ENCODE peak calls at places on chromosomes 6 and 20, in five cellular contexts. One of them, this sample, is unnamed. For H3K36me3, the result is how much of the 10 kb centered on the place peaks cover.

GRCh38 chr6:105994522-105995402 is 91.4 kb upstream of the PRDM1 start:
- DNase-seq in kidney: peak
- DNase-seq in ovary: peak
- DNase-seq in esophagus squamous epithelium: no peak
- DNase-seq in transverse colon: peak
- DNase-seq in this sample: peak

GRCh38 chr6:41596807-41597206 is 41.5 kb upstream of the MDFI start:
- DNase-seq in kidney: peak
- DNase-seq in ovary: no peak
- DNase-seq in esophagus squamous epithelium: no peak
- DNase-seq in transverse colon: no peak
- DNase-seq in this sample: no peak

GRCh38 chr20:56440346-56441007 is 27.9 kb upstream of the RTF2 start:
- DNase-seq in kidney: no peak
- DNase-seq in ovary: no peak
- DNase-seq in esophagus squamous epithelium: no peak
- DNase-seq in transverse colon: peak
- DNase-seq in this sample: no peak

GRCh38 chr6:9710574-9710973 is 704.3 kb downstream of the TFAP2A start:
- DNase-seq in kidney: no peak
- DNase-seq in ovary: no peak
- DNase-seq in esophagus squamous epithelium: no peak
- DNase-seq in transverse colon: no peak
- DNase-seq in this sample: no peak

GRCh38 chr20:48006036-48006833 is 221.0 kb upstream of the SULF2 start:
- DNase-seq in kidney: no peak
- DNase-seq in ovary: no peak
- DNase-seq in esophagus squamous epithelium: no peak
- DNase-seq in transverse colon: no peak
- DNase-seq in this sample: no peak

GRCh38 chr20:52494244-52494643 is 302.7 kb upstream of the ZFP64 start:
- DNase-seq in kidney: no peak
- DNase-seq in ovary: no peak
- DNase-seq in esophagus squamous epithelium: no peak
- DNase-seq in transverse colon: no peak
- DNase-seq in this sample: no peak

GRCh38 chr6:138275976-138276375 is 57.7 kb upstream of the PBOV1 start:
- DNase-seq in kidney: no peak
- DNase-seq in ovary: no peak
- DNase-seq in esophagus squamous epithelium: no peak
- DNase-seq in transverse colon: no peak
- DNase-seq in this sample: no peak

GRCh38 chr6:90537723-90538407 is 49.0 kb downstream of the MAP3K7 start:
- DNase-seq in kidney: no peak
- DNase-seq in ovary: no peak
- DNase-seq in esophagus squamous epithelium: no peak
- DNase-seq in transverse colon: no peak
- DNase-seq in this sample: no peak

GRCh38 chr6:35562060-35562459 is 49.4 kb upstream of the TULP1 start:
- DNase-seq in kidney: no peak
- DNase-seq in ovary: no peak
- DNase-seq in esophagus squamous epithelium: no peak
- DNase-seq in transverse colon: no peak
- DNase-seq in this sample: peak

GRCh38 chr20:57417830-57418780 is 26.9 kb downstream of the RBM38 start:
- DNase-seq in kidney: no peak
- DNase-seq in ovary: no peak
- DNase-seq in esophagus squamous epithelium: no peak
- DNase-seq in transverse colon: no peak
- DNase-seq in this sample: no peak

GRCh38 chr6:27332692-27333641 is 20.9 kb upstream of the POM121L2 start:
- DNase-seq in kidney: no peak
- DNase-seq in ovary: peak
- DNase-seq in esophagus squamous epithelium: no peak
- DNase-seq in transverse colon: no peak
- DNase-seq in this sample: no peak

GRCh38 chr6:139990865-139991264 is 616.4 kb upstream of the CITED2 start:
- DNase-seq in kidney: no peak
- DNase-seq in ovary: no peak
- DNase-seq in esophagus squamous epithelium: no peak
- DNase-seq in transverse colon: no peak
- DNase-seq in this sample: no peak

GRCh38 chr20:3045042-3045815 is 623 bp upstream of the MRPS26 start:
- DNase-seq in kidney: no peak
- DNase-seq in ovary: no peak
- DNase-seq in esophagus squamous epithelium: peak
- DNase-seq in transverse colon: peak
- DNase-seq in this sample: no peak

GRCh38 chr6:55578537-55579363 is at the start of gene HMGCLL1:
- DNase-seq in kidney: peak
- DNase-seq in ovary: no peak
- DNase-seq in esophagus squamous epithelium: no peak
- DNase-seq in transverse colon: peak
- DNase-seq in this sample: peak

GRCh38 chr6:35089935-35090505 is 51.1 kb downstream of the TCP11 start:
- DNase-seq in kidney: no peak
- DNase-seq in ovary: no peak
- DNase-seq in esophagus squamous epithelium: no peak
- DNase-seq in transverse colon: no peak
- DNase-seq in this sample: no peak

GRCh38 chr6:75222261-75222660 is 16.4 kb upstream of the COL12A1 start:
- DNase-seq in kidney: no peak
- DNase-seq in ovary: no peak
- DNase-seq in esophagus squamous epithelium: no peak
- DNase-seq in transverse colon: no peak
- DNase-seq in this sample: no peak

GRCh38 chr20:52410182-52410647 is 218.6 kb upstream of the ZFP64 start:
- DNase-seq in kidney: no peak
- DNase-seq in ovary: no peak
- DNase-seq in esophagus squamous epithelium: no peak
- DNase-seq in transverse colon: no peak
- DNase-seq in this sample: no peak

GRCh38 chr20:14838663-14839650 is 501.5 kb upstream of the FLRT3 start:
- DNase-seq in kidney: no peak
- DNase-seq in ovary: no peak
- DNase-seq in esophagus squamous epithelium: no peak
- DNase-seq in transverse colon: no peak
- DNase-seq in this sample: no peak

GRCh38 chr6:28558629-28559028 is 32.9 kb downstream of the GPX5 start:
- DNase-seq in kidney: no peak
- DNase-seq in ovary: no peak
- DNase-seq in esophagus squamous epithelium: no peak
- DNase-seq in transverse colon: no peak
- DNase-seq in this sample: no peak

GRCh38 chr20:51359947-51360346 is 182.6 kb downstream of the NFATC2 start:
- DNase-seq in kidney: no peak
- DNase-seq in ovary: no peak
- DNase-seq in esophagus squamous epithelium: no peak
- DNase-seq in transverse colon: no peak
- DNase-seq in this sample: no peak

GRCh38 chr6:153215242-153215641 is 84.2 kb upstream of the RGS17 start:
- DNase-seq in kidney: no peak
- DNase-seq in ovary: no peak
- DNase-seq in esophagus squamous epithelium: no peak
- DNase-seq in transverse colon: no peak
- DNase-seq in this sample: no peak

GRCh38 chr6:166436195-166437139 is 53.7 kb upstream of the MPC1 start:
- DNase-seq in kidney: no peak
- DNase-seq in ovary: no peak
- DNase-seq in esophagus squamous epithelium: no peak
- DNase-seq in transverse colon: no peak
- DNase-seq in this sample: no peak

GRCh38 chr6:68760941-68761676 is 126.0 kb downstream of the ADGRB3 start:
- DNase-seq in kidney: no peak
- DNase-seq in ovary: no peak
- DNase-seq in esophagus squamous epithelium: no peak
- DNase-seq in transverse colon: no peak
- DNase-seq in this sample: no peak

GRCh38 chr20:20939006-20939405 is 167.2 kb downstream of the LINC00237 start:
- DNase-seq in kidney: no peak
- DNase-seq in ovary: no peak
- DNase-seq in esophagus squamous epithelium: no peak
- DNase-seq in transverse colon: no peak
- DNase-seq in this sample: no peak

GRCh38 chr20:40442181-40442963 is 246.7 kb downstream of the MAFB start:
- DNase-seq in kidney: no peak
- DNase-seq in ovary: no peak
- DNase-seq in esophagus squamous epithelium: no peak
- DNase-seq in transverse colon: no peak
- DNase-seq in this sample: no peak

GRCh38 chr6:42428326-42429041 is 23.2 kb downstream of the TRERF1 start:
- DNase-seq in kidney: peak
- DNase-seq in ovary: no peak
- DNase-seq in esophagus squamous epithelium: no peak
- DNase-seq in transverse colon: no peak
- DNase-seq in this sample: peak

GRCh38 chr6:73418081-73418741 is 23.6 kb downstream of the DDX43 start:
- DNase-seq in kidney: no peak
- DNase-seq in ovary: no peak
- DNase-seq in esophagus squamous epithelium: no peak
- DNase-seq in transverse colon: no peak
- DNase-seq in this sample: no peak

GRCh38 chr6:81718126-81718525 is 34.4 kb downstream of the TENT5A start:
- DNase-seq in kidney: no peak
- DNase-seq in ovary: no peak
- DNase-seq in esophagus squamous epithelium: no peak
- DNase-seq in transverse colon: no peak
- DNase-seq in this sample: no peak

GRCh38 chr20:62761058-62761758 is 35.1 kb upstream of the MRGBP start:
- DNase-seq in kidney: peak
- DNase-seq in ovary: no peak
- DNase-seq in esophagus squamous epithelium: no peak
- DNase-seq in transverse colon: no peak
- DNase-seq in this sample: peak

GRCh38 chr6:100393493-100393892 is 71.2 kb downstream of the SIM1 start:
- DNase-seq in kidney: no peak
- DNase-seq in ovary: no peak
- DNase-seq in esophagus squamous epithelium: no peak
- DNase-seq in transverse colon: no peak
- DNase-seq in this sample: no peak

GRCh38 chr6:41367700-41368099 is 32.3 kb downstream of the NCR2 start:
- DNase-seq in kidney: no peak
- DNase-seq in ovary: peak
- DNase-seq in esophagus squamous epithelium: no peak
- DNase-seq in transverse colon: peak
- DNase-seq in this sample: peak

GRCh38 chr6:128493877-128494276 is 26.5 kb downstream of the PTPRK start:
- DNase-seq in kidney: no peak
- DNase-seq in ovary: no peak
- DNase-seq in esophagus squamous epithelium: no peak
- DNase-seq in transverse colon: no peak
- DNase-seq in this sample: no peak

GRCh38 chr20:58888521-58889333 is 36.2 kb downstream of the GNAS start:
- DNase-seq in kidney: peak
- DNase-seq in ovary: peak
- DNase-seq in esophagus squamous epithelium: peak
- DNase-seq in transverse colon: peak
- DNase-seq in this sample: peak

GRCh38 chr6:43544461-43544860 is 27.6 kb downstream of the POLR1C start:
- DNase-seq in kidney: no peak
- DNase-seq in ovary: no peak
- DNase-seq in esophagus squamous epithelium: no peak
- DNase-seq in transverse colon: no peak
- DNase-seq in this sample: no peak
- H3K36me3 ChIP-seq in kidney: under half
- H3K36me3 ChIP-seq in ovary: under half
- H3K36me3 ChIP-seq in esophagus squamous epithelium: under half
- H3K36me3 ChIP-seq in transverse colon: under half
- H3K36me3 ChIP-seq in this sample: under half

DNA sequence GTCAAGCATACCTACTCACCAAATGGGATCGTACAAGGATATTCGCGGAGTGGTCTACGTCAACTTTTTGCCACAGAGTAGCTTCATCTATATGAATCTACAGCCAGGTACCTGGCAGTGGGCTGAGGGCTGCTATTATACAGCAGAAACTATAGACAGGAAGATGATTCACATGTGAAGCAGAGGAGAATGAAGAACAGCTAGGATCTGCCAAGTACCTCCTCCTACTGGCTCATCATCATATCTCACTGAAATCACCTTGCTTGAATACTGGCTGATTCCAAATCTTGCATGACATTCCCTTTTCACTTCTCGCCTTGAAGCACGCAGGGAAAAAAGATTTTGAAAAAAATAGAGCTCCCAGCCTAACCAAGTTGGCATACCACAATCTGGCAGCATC is 488.7 kb upstream of the NRSN1 start:
- DNase-seq in kidney: no peak
- DNase-seq in ovary: no peak
- DNase-seq in esophagus squamous epithelium: no peak
- DNase-seq in transverse colon: no peak
- DNase-seq in this sample: no peak
- TF ChIP-seq CTCF in kidney: no peak
- TF ChIP-seq CTCF in ovary: no peak
- TF ChIP-seq CTCF in esophagus squamous epithelium: no peak
- TF ChIP-seq CTCF in transverse colon: no peak
- TF ChIP-seq CTCF in this sample: no peak

GRCh38 chr6:157879034-157879872 is 56.2 kb downstream of the SNX9 start:
- DNase-seq in kidney: no peak
- DNase-seq in ovary: no peak
- DNase-seq in esophagus squamous epithelium: no peak
- DNase-seq in transverse colon: no peak
- DNase-seq in this sample: no peak
- H3K36me3 ChIP-seq in kidney: under half
- H3K36me3 ChIP-seq in ovary: under half
- H3K36me3 ChIP-seq in esophagus squamous epithelium: under half
- H3K36me3 ChIP-seq in transverse colon: under half
- H3K36me3 ChIP-seq in this sample: under half

GRCh38 chr20:38113401-38114325 is 51.4 kb downstream of the TGM2 start:
- DNase-seq in kidney: no peak
- DNase-seq in ovary: no peak
- DNase-seq in esophagus squamous epithelium: no peak
- DNase-seq in transverse colon: no peak
- DNase-seq in this sample: peak

GRCh38 chr20:38115896-38116295 is 49.2 kb downstream of the TGM2 start:
- DNase-seq in kidney: no peak
- DNase-seq in ovary: no peak
- DNase-seq in esophagus squamous epithelium: no peak
- DNase-seq in transverse colon: no peak
- DNase-seq in this sample: no peak

GRCh38 chr20:38114353-38114791 is 50.7 kb downstream of the TGM2 start:
- DNase-seq in kidney: no peak
- DNase-seq in ovary: no peak
- DNase-seq in esophagus squamous epithelium: no peak
- DNase-seq in transverse colon: no peak
- DNase-seq in this sample: no peak

GRCh38 chr20:38116409-38117165 is 48.5 kb downstream of the TGM2 start:
- DNase-seq in kidney: no peak
- DNase-seq in ovary: no peak
- DNase-seq in esophagus squamous epithelium: no peak
- DNase-seq in transverse colon: no peak
- DNase-seq in this sample: no peak

DNA sequence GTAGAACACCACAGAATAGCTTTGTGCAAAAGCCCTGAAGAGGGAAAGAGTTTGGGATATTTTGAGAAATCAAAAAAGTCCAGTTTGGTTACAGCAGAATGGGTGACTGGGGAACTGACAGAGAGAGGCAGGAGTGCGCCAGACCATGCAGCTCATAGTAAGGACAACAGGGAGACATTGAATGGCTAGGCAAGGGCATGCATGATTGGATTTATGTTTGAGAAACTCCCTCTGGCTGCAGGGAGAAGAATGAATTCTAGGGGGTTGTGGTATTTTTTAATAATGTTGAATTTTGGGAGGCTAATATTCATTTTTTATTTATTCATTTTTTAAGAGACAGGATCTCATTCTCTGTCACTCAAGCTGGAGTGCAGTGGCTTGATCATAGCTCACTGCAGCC is 49.9 kb downstream of the TGM2 start:
- DNase-seq in kidney: no peak
- DNase-seq in ovary: no peak
- DNase-seq in esophagus squamous epithelium: no peak
- DNase-seq in transverse colon: no peak
- DNase-seq in this sample: no peak
- TF ChIP-seq CTCF in kidney: peak
- TF ChIP-seq CTCF in ovary: no peak
- TF ChIP-seq CTCF in esophagus squamous epithelium: no peak
- TF ChIP-seq CTCF in transverse colon: no peak
- TF ChIP-seq CTCF in this sample: peak